ENCODE peak calls at places on chromosomes 4 and X, in ten cellular contexts. F is coronary artery, Y is fibroblast of mammary gland, J is omental fat pad, O is AG04450, K is mammary epithelial cell, T is epithelial cell of proximal tubule, R is SK-N-SH, H is body of pancreas, I is H9. Q is an unnamed sample.

GRCh38 chrX:33725556-33726232 is 406.4 kb downstream of the FAM47A start:
- DNase-seq in F (no peak), Y (no peak), J (no peak), O (no peak), K (peak), T (no peak), R (no peak), H (peak), I (peak), Q (no peak)

GRCh38 chrX:134023851-134024281 is 38.5 kb upstream of the GPC3 start:
- DNase-seq in F (no peak), Y (no peak), J (no peak), O (no peak), K (no peak), T (no peak), R (no peak), H (no peak), I (no peak), Q (no peak)

GRCh38 chr4:118941149-118941548 is 52.5 kb downstream of the SYNPO2 start:
- DNase-seq in F (no peak), Y (peak), J (no peak), O (no peak), K (no peak), T (peak), R (no peak), H (peak), I (no peak), Q (no peak)

GRCh38 chrX:153921511-153922285 is 4.4 kb downstream of the ARHGAP4 start:
- DNase-seq in F (no peak), Y (no peak), J (no peak), O (no peak), K (no peak), T (no peak), R (peak), H (no peak), I (no peak), Q (no peak)

GRCh38 chr4:38060829-38061431 is 100.7 kb downstream of the PTTG2 start:
- DNase-seq in F (no peak), Y (peak), J (no peak), O (no peak), K (no peak), T (no peak), R (peak), H (no peak), I (no peak), Q (no peak)

GRCh38 chr4:56870927-56871326 is 36.8 kb upstream of the REST start:
- DNase-seq in F (no peak), Y (peak), J (no peak), O (peak), K (no peak), T (no peak), R (peak), H (no peak), I (no peak), Q (no peak)

GRCh38 chr4:95077864-95078263 is 320.1 kb downstream of the BMPR1B start:
- DNase-seq in F (no peak), Y (peak), J (no peak), O (no peak), K (peak), T (no peak), R (no peak), H (no peak), I (no peak), Q (no peak)

GRCh38 chrX:2457289-2458133 is 43.3 kb downstream of the DHRSX start:
- DNase-seq in F (no peak), Y (no peak), J (no peak), O (no peak), K (no peak), T (no peak), R (no peak), H (no peak), I (peak), Q (no peak)

GRCh38 chr4:128517096-128517738 is 229.6 kb upstream of the PGRMC2 start:
- DNase-seq in F (no peak), Y (peak), J (no peak), O (peak), K (no peak), T (no peak), R (no peak), H (no peak), I (no peak), Q (no peak)

GRCh38 chr4:123398151-123398802 is 1.7 kb downstream of the SPRY1 start:
- DNase-seq in F (peak), Y (peak), J (no peak), O (no peak), K (peak), T (no peak), R (peak), H (peak), I (peak), Q (no peak)

DNA sequence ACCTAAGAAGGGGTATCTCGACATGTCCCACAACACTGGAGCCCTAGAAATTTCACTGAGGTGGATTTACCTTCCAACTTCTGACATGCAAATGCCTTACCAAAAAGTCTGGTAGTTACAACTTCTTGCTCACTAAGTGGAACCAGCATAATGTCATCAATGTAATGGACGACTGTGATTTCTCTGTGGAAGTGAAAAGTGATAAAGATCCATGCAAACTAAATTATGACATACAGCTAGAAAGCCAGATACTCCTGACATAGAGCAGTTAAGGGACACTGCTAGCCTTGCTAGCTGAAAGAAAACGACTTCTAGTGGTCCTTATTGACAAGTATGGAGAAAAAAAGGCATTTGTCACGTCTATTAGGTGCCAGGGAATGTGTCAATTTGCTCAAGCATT is 191.1 kb downstream of the MAB21L2 start:
- DNase-seq in F (no peak), Y (no peak), J (no peak), O (no peak), K (no peak), T (no peak), R (peak), H (no peak), I (no peak), Q (no peak)
- TF ChIP-seq CTCF in F (no peak), Y (no peak), J (no peak), O (no peak), K (no peak), T (no peak), R (no peak), H (no peak), I (no peak), Q (no peak)

GRCh38 chr4:40283968-40284367 is 51.2 kb upstream of the CHRNA9 start:
- DNase-seq in F (no peak), Y (peak), J (no peak), O (no peak), K (peak), T (peak), R (no peak), H (no peak), I (no peak), Q (no peak)
- TF ChIP-seq CTCF in F (no peak), Y (no peak), J (no peak), O (no peak), K (no peak), T (peak), R (no peak), H (no peak), I (no peak), Q (no peak)

GRCh38 chr4:24791043-24791442 is 4.3 kb upstream of the SOD3 start:
- DNase-seq in F (no peak), Y (no peak), J (no peak), O (no peak), K (no peak), T (no peak), R (no peak), H (no peak), I (no peak), Q (no peak)

GRCh38 chr4:24794916-24795665 is at the start of gene SOD3:
- DNase-seq in F (peak), Y (peak), J (no peak), O (peak), K (no peak), T (peak), R (no peak), H (peak), I (peak), Q (peak)

GRCh38 chr4:24792552-24792951 is 2.8 kb upstream of the SOD3 start:
- DNase-seq in F (no peak), Y (no peak), J (no peak), O (no peak), K (no peak), T (no peak), R (no peak), H (no peak), I (no peak), Q (no peak)

GRCh38 chr4:24794111-24794860 is 1.1 kb upstream of the SOD3 start:
- DNase-seq in F (peak), Y (peak), J (no peak), O (no peak), K (no peak), T (no peak), R (no peak), H (peak), I (no peak), Q (peak)

GRCh38 chr4:24793219-24794005 is 2.0 kb upstream of the SOD3 start:
- DNase-seq in F (no peak), Y (peak), J (no peak), O (no peak), K (peak), T (no peak), R (no peak), H (no peak), I (no peak), Q (no peak)
- TF ChIP-seq CTCF in F (no peak), Y (peak), J (no peak), O (peak), K (peak), T (peak), R (peak), H (peak), I (peak), Q (no peak)

GRCh38 chr4:154744341-154744948 is 645 bp downstream of the LRAT start:
- DNase-seq in F (no peak), Y (no peak), J (no peak), O (no peak), K (no peak), T (no peak), R (no peak), H (no peak), I (no peak), Q (no peak)
- TF ChIP-seq CTCF in F (no peak), Y (no peak), J (no peak), O (no peak), K (no peak), T (no peak), R (no peak), H (no peak), I (no peak), Q (no peak)

Q was measured in thoracic aorta.